ENCODE peak calls at places on chromosomes 3 and 15, in ten cellular contexts. One of them, this sample, is unnamed.

GRCh38 chr3:136835817-136836510 is 17.0 kb downstream of the SLC35G2 start:
- DNase-seq in B cell: no peak
- DNase-seq in upper lobe of right lung: no peak
- DNase-seq in activated B cell treated with CpG ODN at 0.5 μM for 24 hours: no peak
- DNase-seq in vagina: no peak
- DNase-seq in Panc1: no peak
- DNase-seq in tibial artery: no peak
- DNase-seq in ovary: no peak
- DNase-seq in epithelial cell of esophagus: no peak
- DNase-seq in CD4-positive, alpha-beta T cell: no peak
- DNase-seq in this sample: no peak

GRCh38 chr3:155190686-155191085 is 102.8 kb downstream of the STRIT1 start:
- DNase-seq in tibial artery: no peak
- DNase-seq in upper lobe of right lung: no peak
- DNase-seq in CD4-positive, alpha-beta T cell: no peak
- DNase-seq in Panc1: no peak
- DNase-seq in activated B cell treated with CpG ODN at 0.5 μM for 24 hours: no peak
- DNase-seq in epithelial cell of esophagus: no peak
- DNase-seq in vagina: no peak
- DNase-seq in ovary: no peak
- DNase-seq in B cell: peak; percentile 6
- DNase-seq in this sample: no peak

GRCh38 chr3:84318273-84318809 is 640.4 kb upstream of the CADM2 start:
- DNase-seq in vagina: no peak
- DNase-seq in CD4-positive, alpha-beta T cell: no peak
- DNase-seq in B cell: no peak
- DNase-seq in tibial artery: no peak
- DNase-seq in Panc1: peak; percentile 24
- DNase-seq in epithelial cell of esophagus: no peak
- DNase-seq in activated B cell treated with CpG ODN at 0.5 μM for 24 hours: no peak
- DNase-seq in ovary: no peak
- DNase-seq in upper lobe of right lung: no peak
- DNase-seq in this sample: no peak

GRCh38 chr3:174023445-174023844 is 625.9 kb downstream of the NLGN1 start:
- DNase-seq in epithelial cell of esophagus: no peak
- DNase-seq in Panc1: no peak
- DNase-seq in tibial artery: no peak
- DNase-seq in upper lobe of right lung: no peak
- DNase-seq in activated B cell treated with CpG ODN at 0.5 μM for 24 hours: no peak
- DNase-seq in B cell: no peak
- DNase-seq in ovary: no peak
- DNase-seq in vagina: no peak
- DNase-seq in CD4-positive, alpha-beta T cell: no peak
- DNase-seq in this sample: no peak

GRCh38 chr3:117874028-117874765 is 1160.4 kb downstream of the IGSF11 start:
- DNase-seq in tibial artery: no peak
- DNase-seq in B cell: no peak
- DNase-seq in Panc1: no peak
- DNase-seq in upper lobe of right lung: no peak
- DNase-seq in vagina: no peak
- DNase-seq in ovary: no peak
- DNase-seq in epithelial cell of esophagus: no peak
- DNase-seq in CD4-positive, alpha-beta T cell: no peak
- DNase-seq in activated B cell treated with CpG ODN at 0.5 μM for 24 hours: no peak
- DNase-seq in this sample: no peak

GRCh38 chr3:126551066-126551838 is 7.5 kb downstream of the C3orf22 start:
- DNase-seq in epithelial cell of esophagus: no peak
- DNase-seq in tibial artery: no peak
- DNase-seq in Panc1: no peak
- DNase-seq in upper lobe of right lung: peak; percentile 54
- DNase-seq in CD4-positive, alpha-beta T cell: no peak
- DNase-seq in vagina: no peak
- DNase-seq in ovary: no peak
- DNase-seq in B cell: no peak
- DNase-seq in activated B cell treated with CpG ODN at 0.5 μM for 24 hours: no peak
- DNase-seq in this sample: peak; percentile 7

GRCh38 chr15:70272565-70273355 is 175.0 kb upstream of the TLE3 start:
- DNase-seq in Panc1: no peak
- DNase-seq in ovary: no peak
- DNase-seq in B cell: no peak
- DNase-seq in CD4-positive, alpha-beta T cell: no peak
- DNase-seq in epithelial cell of esophagus: no peak
- DNase-seq in upper lobe of right lung: peak; percentile 7
- DNase-seq in activated B cell treated with CpG ODN at 0.5 μM for 24 hours: no peak
- DNase-seq in tibial artery: no peak
- DNase-seq in vagina: no peak
- DNase-seq in this sample: no peak

GRCh38 chr3:47365213-47366153 is 15.3 kb upstream of the PTPN23 start:
- DNase-seq in Panc1: no peak
- DNase-seq in CD4-positive, alpha-beta T cell: no peak
- DNase-seq in vagina: no peak
- DNase-seq in B cell: no peak
- DNase-seq in activated B cell treated with CpG ODN at 0.5 μM for 24 hours: no peak
- DNase-seq in epithelial cell of esophagus: peak; percentile 28
- DNase-seq in ovary: no peak
- DNase-seq in tibial artery: no peak
- DNase-seq in upper lobe of right lung: no peak
- DNase-seq in this sample: no peak

GRCh38 chr3:11514191-11514770 is 129.4 kb downstream of the VGLL4 start:
- DNase-seq in epithelial cell of esophagus: peak; percentile 58
- DNase-seq in ovary: peak; percentile 37
- DNase-seq in upper lobe of right lung: no peak
- DNase-seq in CD4-positive, alpha-beta T cell: no peak
- DNase-seq in tibial artery: peak; percentile 78
- DNase-seq in vagina: no peak
- DNase-seq in B cell: no peak
- DNase-seq in activated B cell treated with CpG ODN at 0.5 μM for 24 hours: no peak
- DNase-seq in Panc1: no peak
- DNase-seq in this sample: no peak

GRCh38 chr3:101574388-101575156 is 592 bp downstream of the PCNP start:
- DNase-seq in CD4-positive, alpha-beta T cell: peak; percentile 41
- DNase-seq in tibial artery: peak; percentile 56
- DNase-seq in epithelial cell of esophagus: peak; percentile 44
- DNase-seq in B cell: no peak
- DNase-seq in vagina: peak; percentile 91
- DNase-seq in Panc1: peak; percentile 18
- DNase-seq in upper lobe of right lung: peak; percentile 76
- DNase-seq in activated B cell treated with CpG ODN at 0.5 μM for 24 hours: no peak
- DNase-seq in ovary: peak; percentile 65
- DNase-seq in this sample: no peak

GRCh38 chr3:83514130-83514914 is 1444.5 kb upstream of the CADM2 start:
- DNase-seq in epithelial cell of esophagus: peak; percentile 37
- DNase-seq in B cell: no peak
- DNase-seq in CD4-positive, alpha-beta T cell: no peak
- DNase-seq in Panc1: no peak
- DNase-seq in ovary: no peak
- DNase-seq in upper lobe of right lung: no peak
- DNase-seq in tibial artery: no peak
- DNase-seq in vagina: no peak
- DNase-seq in activated B cell treated with CpG ODN at 0.5 μM for 24 hours: no peak
- DNase-seq in this sample: no peak

GRCh38 chr3:53994986-53995385 is 103.3 kb upstream of the SELENOK start:
- DNase-seq in activated B cell treated with CpG ODN at 0.5 μM for 24 hours: no peak
- DNase-seq in CD4-positive, alpha-beta T cell: no peak
- DNase-seq in tibial artery: no peak
- DNase-seq in ovary: no peak
- DNase-seq in B cell: no peak
- DNase-seq in vagina: no peak
- DNase-seq in upper lobe of right lung: no peak
- DNase-seq in epithelial cell of esophagus: no peak
- DNase-seq in Panc1: no peak
- DNase-seq in this sample: no peak

GRCh38 chr3:155332668-155333160 is 39.2 kb upstream of the STRIT1 start:
- DNase-seq in CD4-positive, alpha-beta T cell: no peak
- DNase-seq in Panc1: no peak
- DNase-seq in B cell: no peak
- DNase-seq in upper lobe of right lung: no peak
- DNase-seq in vagina: no peak
- DNase-seq in tibial artery: no peak
- DNase-seq in activated B cell treated with CpG ODN at 0.5 μM for 24 hours: no peak
- DNase-seq in epithelial cell of esophagus: no peak
- DNase-seq in ovary: no peak
- DNase-seq in this sample: no peak

GRCh38 chr3:24562874-24563273 is 68.2 kb upstream of the THRB start:
- DNase-seq in upper lobe of right lung: no peak
- DNase-seq in epithelial cell of esophagus: peak; percentile 48
- DNase-seq in Panc1: no peak
- DNase-seq in CD4-positive, alpha-beta T cell: no peak
- DNase-seq in B cell: no peak
- DNase-seq in tibial artery: no peak
- DNase-seq in vagina: no peak
- DNase-seq in ovary: no peak
- DNase-seq in activated B cell treated with CpG ODN at 0.5 μM for 24 hours: no peak
- DNase-seq in this sample: no peak

GRCh38 chr3:127043731-127044510 is 61.0 kb downstream of the PLXNA1 start:
- DNase-seq in ovary: no peak
- DNase-seq in vagina: no peak
- DNase-seq in CD4-positive, alpha-beta T cell: no peak
- DNase-seq in epithelial cell of esophagus: no peak
- DNase-seq in activated B cell treated with CpG ODN at 0.5 μM for 24 hours: no peak
- DNase-seq in B cell: no peak
- DNase-seq in Panc1: no peak
- DNase-seq in upper lobe of right lung: peak; percentile 43
- DNase-seq in tibial artery: no peak
- DNase-seq in this sample: no peak

GRCh38 chr15:60589728-60590127 is 110.8 kb upstream of the ICE2 start:
- DNase-seq in CD4-positive, alpha-beta T cell: no peak
- DNase-seq in tibial artery: no peak
- DNase-seq in vagina: no peak
- DNase-seq in Panc1: no peak
- DNase-seq in B cell: no peak
- DNase-seq in upper lobe of right lung: no peak
- DNase-seq in ovary: no peak
- DNase-seq in activated B cell treated with CpG ODN at 0.5 μM for 24 hours: no peak
- DNase-seq in epithelial cell of esophagus: no peak
- DNase-seq in this sample: no peak

GRCh38 chr3:102733811-102734574 is 299.2 kb downstream of the ZPLD1 start:
- DNase-seq in upper lobe of right lung: no peak
- DNase-seq in tibial artery: no peak
- DNase-seq in vagina: no peak
- DNase-seq in B cell: no peak
- DNase-seq in CD4-positive, alpha-beta T cell: no peak
- DNase-seq in epithelial cell of esophagus: peak; percentile 22
- DNase-seq in activated B cell treated with CpG ODN at 0.5 μM for 24 hours: no peak
- DNase-seq in ovary: no peak
- DNase-seq in Panc1: no peak
- DNase-seq in this sample: no peak

GRCh38 chr15:45454825-45455224 is 67.7 kb downstream of the SLC30A4 start:
- DNase-seq in vagina: no peak
- DNase-seq in ovary: peak; percentile 41
- DNase-seq in epithelial cell of esophagus: peak; percentile 95
- DNase-seq in upper lobe of right lung: peak; percentile 87
- DNase-seq in tibial artery: peak; percentile 44
- DNase-seq in activated B cell treated with CpG ODN at 0.5 μM for 24 hours: peak; percentile 32
- DNase-seq in Panc1: no peak
- DNase-seq in CD4-positive, alpha-beta T cell: peak; percentile 57
- DNase-seq in B cell: peak; percentile 81
- DNase-seq in this sample: peak; percentile 45

GRCh38 chr15:43775411-43775965 is 1.3 kb downstream of the ELL3 start:
- DNase-seq in vagina: no peak
- DNase-seq in Panc1: peak; percentile 54
- DNase-seq in activated B cell treated with CpG ODN at 0.5 μM for 24 hours: no peak
- DNase-seq in CD4-positive, alpha-beta T cell: no peak
- DNase-seq in tibial artery: no peak
- DNase-seq in epithelial cell of esophagus: peak; percentile 87
- DNase-seq in upper lobe of right lung: peak; percentile 48
- DNase-seq in ovary: peak; percentile 51
- DNase-seq in B cell: no peak
- DNase-seq in this sample: no peak
- TF ChIP-seq CTCF in vagina: no peak
- TF ChIP-seq CTCF in Panc1: peak; percentile 82
- TF ChIP-seq CTCF in activated B cell treated with CpG ODN at 0.5 μM for 24 hours: no peak
- TF ChIP-seq CTCF in CD4-positive, alpha-beta T cell: no peak
- TF ChIP-seq CTCF in tibial artery: no peak
- TF ChIP-seq CTCF in epithelial cell of esophagus: peak; percentile 81
- TF ChIP-seq CTCF in upper lobe of right lung: peak; percentile 25
- TF ChIP-seq CTCF in ovary: no peak
- TF ChIP-seq CTCF in B cell: no peak
- TF ChIP-seq CTCF in this sample: no peak

GRCh38 chr3:146577662-146578061 is 27.5 kb downstream of the PLSCR5 start:
- DNase-seq in epithelial cell of esophagus: peak; percentile 74
- DNase-seq in tibial artery: peak; percentile 22
- DNase-seq in activated B cell treated with CpG ODN at 0.5 μM for 24 hours: no peak
- DNase-seq in upper lobe of right lung: no peak
- DNase-seq in vagina: no peak
- DNase-seq in CD4-positive, alpha-beta T cell: no peak
- DNase-seq in B cell: peak; percentile 60
- DNase-seq in ovary: peak; percentile 58
- DNase-seq in Panc1: no peak
- DNase-seq in this sample: no peak
- TF ChIP-seq CTCF in epithelial cell of esophagus: peak; percentile 47
- TF ChIP-seq CTCF in tibial artery: peak; percentile 26
- TF ChIP-seq CTCF in activated B cell treated with CpG ODN at 0.5 μM for 24 hours: peak; percentile 49
- TF ChIP-seq CTCF in upper lobe of right lung: peak; percentile 52
- TF ChIP-seq CTCF in vagina: peak; percentile 41
- TF ChIP-seq CTCF in CD4-positive, alpha-beta T cell: peak; percentile 73
- TF ChIP-seq CTCF in B cell: peak; percentile 83
- TF ChIP-seq CTCF in ovary: peak; percentile 65
- TF ChIP-seq CTCF in Panc1: peak; percentile 31
- TF ChIP-seq CTCF in this sample: peak; percentile 80

DNA sequence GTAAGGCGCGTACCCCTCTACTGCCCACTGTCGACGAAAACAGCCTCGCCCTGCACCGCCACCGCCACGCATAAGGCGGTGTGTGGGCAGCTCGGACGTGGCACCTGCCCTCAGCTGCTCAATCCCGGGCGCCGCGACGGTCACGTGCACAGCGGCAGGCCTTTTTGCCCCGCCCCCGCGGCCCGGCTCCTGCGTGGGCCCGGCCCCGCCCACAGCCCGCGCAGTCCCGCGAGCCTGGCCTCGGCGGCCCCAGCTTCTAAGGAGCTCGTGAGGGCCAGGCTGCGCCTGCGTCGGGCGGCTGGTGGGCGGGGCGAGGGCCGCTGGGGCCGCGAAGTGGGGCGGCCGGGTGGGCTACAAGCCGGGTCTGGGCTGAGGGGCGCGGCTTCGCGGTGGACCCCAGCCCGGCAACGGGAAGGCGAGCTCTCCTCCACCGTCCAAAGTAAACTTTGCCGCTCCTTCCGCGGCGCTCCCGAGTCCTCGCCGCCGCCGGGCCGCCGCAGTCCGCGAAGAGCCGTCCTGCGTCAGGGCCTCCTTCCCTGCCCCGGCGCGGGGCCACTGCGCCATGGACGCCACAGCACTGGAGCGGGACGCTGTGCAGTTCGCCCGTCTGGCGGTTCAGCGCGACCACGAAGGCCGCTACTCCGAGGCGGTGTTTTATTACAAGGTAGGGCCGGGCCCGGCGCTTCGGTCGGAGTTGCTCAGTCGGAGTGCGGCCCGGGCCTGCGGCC is at the start of gene CAPN7:
- DNase-seq in Panc1: no peak
- DNase-seq in B cell: peak; percentile 99
- DNase-seq in tibial artery: peak; percentile 95
- DNase-seq in ovary: peak; percentile 94
- DNase-seq in activated B cell treated with CpG ODN at 0.5 μM for 24 hours: peak; percentile 97
- DNase-seq in CD4-positive, alpha-beta T cell: peak; percentile 87
- DNase-seq in upper lobe of right lung: peak; percentile 98
- DNase-seq in vagina: peak; percentile 91
- DNase-seq in epithelial cell of esophagus: peak; percentile 95
- DNase-seq in this sample: peak; percentile 97
- TF ChIP-seq CTCF in Panc1: peak; percentile 21
- TF ChIP-seq CTCF in B cell: no peak
- TF ChIP-seq CTCF in tibial artery: peak; percentile 54
- TF ChIP-seq CTCF in ovary: no peak
- TF ChIP-seq CTCF in activated B cell treated with CpG ODN at 0.5 μM for 24 hours: no peak
- TF ChIP-seq CTCF in CD4-positive, alpha-beta T cell: no peak
- TF ChIP-seq CTCF in upper lobe of right lung: peak; percentile 48
- TF ChIP-seq CTCF in vagina: peak; percentile 4
- TF ChIP-seq CTCF in epithelial cell of esophagus: peak; percentile 21
- TF ChIP-seq CTCF in this sample: peak; percentile 15

GRCh38 chr15:31326729-31327673 is at the start of gene KLF13:
- DNase-seq in B cell: peak; percentile 89
- DNase-seq in CD4-positive, alpha-beta T cell: peak; percentile 62
- DNase-seq in Panc1: no peak
- DNase-seq in epithelial cell of esophagus: peak; percentile 84
- DNase-seq in activated B cell treated with CpG ODN at 0.5 μM for 24 hours: no peak
- DNase-seq in ovary: peak; percentile 69
- DNase-seq in vagina: no peak
- DNase-seq in upper lobe of right lung: peak; percentile 90
- DNase-seq in tibial artery: peak; percentile 61
- DNase-seq in this sample: no peak
- TF ChIP-seq CTCF in B cell: no peak
- TF ChIP-seq CTCF in CD4-positive, alpha-beta T cell: no peak
- TF ChIP-seq CTCF in Panc1: no peak
- TF ChIP-seq CTCF in epithelial cell of esophagus: no peak
- TF ChIP-seq CTCF in activated B cell treated with CpG ODN at 0.5 μM for 24 hours: no peak
- TF ChIP-seq CTCF in ovary: no peak
- TF ChIP-seq CTCF in vagina: no peak
- TF ChIP-seq CTCF in upper lobe of right lung: no peak
- TF ChIP-seq CTCF in tibial artery: no peak
- TF ChIP-seq CTCF in this sample: no peak

This sample was measured in natural killer cell.